ENCODE peak calls at places on chromosome 6, in seven cellular contexts. D, G, N, Q, H, R and X are unnamed samples.

GRCh38 chr6:77650098-77650663 is 2.7 kb upstream of the MEI4 start:
- DNase-seq in Q (peak), N (no peak), D (no peak), R (peak), H (peak), G (peak), X (peak)

GRCh38 chr6:166619912-166620311 is 7.1 kb downstream of the RPS6KA2 start:
- DNase-seq in H (no peak), G (peak), R (no peak), D (no peak), N (no peak), Q (no peak), X (no peak)

GRCh38 chr6:149840345-149841075 is 23.6 kb downstream of the LRP11 start:
- DNase-seq in N (peak), G (peak), H (peak), D (peak), R (peak), Q (peak), X (peak)

GRCh38 chr6:25473447-25473846 is 178.6 kb upstream of the SCGN start:
- DNase-seq in N (no peak), H (no peak), R (no peak), Q (no peak), D (no peak), G (no peak), X (no peak)

GRCh38 chr6:49606696-49607390 is 29.8 kb downstream of the RHAG start:
- DNase-seq in G (no peak), N (no peak), H (no peak), Q (no peak), R (peak), D (peak), X (peak)

GRCh38 chr6:113707194-113707593 is 150.0 kb upstream of the MARCKS start:
- DNase-seq in D (no peak), Q (no peak), R (no peak), G (no peak), N (no peak), H (no peak), X (no peak)

GRCh38 chr6:71471718-71472117 is 183.1 kb downstream of the OGFRL1 start:
- DNase-seq in N (no peak), G (no peak), H (no peak), R (no peak), Q (no peak), D (no peak), X (no peak)

GRCh38 chr6:52512199-52512598 is 64.7 kb downstream of the TRAM2 start:
- DNase-seq in H (peak), G (peak), R (no peak), Q (no peak), D (peak), N (no peak), X (no peak)

GRCh38 chr6:154891901-154892300 is 103.2 kb upstream of the TIAM2 start:
- DNase-seq in R (no peak), H (no peak), D (no peak), Q (no peak), N (no peak), G (no peak), X (no peak)

GRCh38 chr6:37643851-37644672 is 53.6 kb downstream of the MDGA1 start:
- DNase-seq in H (no peak), R (no peak), D (no peak), N (peak), Q (no peak), G (no peak), X (no peak)

GRCh38 chr6:53148684-53149083 is at the start of gene GCM1:
- DNase-seq in R (no peak), Q (no peak), N (no peak), H (no peak), D (no peak), G (no peak), X (no peak)

GRCh38 chr6:11212625-11213024 is 19.8 kb downstream of the NEDD9 start:
- DNase-seq in Q (no peak), H (no peak), N (no peak), D (no peak), G (peak), R (no peak), X (no peak)
- H3K27ac ChIP-seq in Q (peak), H (peak), N (no peak), D (no peak), G (peak), R (no peak), X (no peak)

GRCh38 chr6:42448906-42449659 is 2.6 kb downstream of the TRERF1 start:
- DNase-seq in H (no peak), R (no peak), N (no peak), Q (no peak), G (no peak), D (no peak), X (no peak)

GRCh38 chr6:42450314-42451145 is 1.2 kb downstream of the TRERF1 start:
- DNase-seq in D (no peak), R (no peak), G (peak), N (no peak), Q (no peak), H (no peak), X (no peak)

GRCh38 chr6:42446370-42446769 is 5.4 kb downstream of the TRERF1 start:
- DNase-seq in N (no peak), H (no peak), Q (no peak), D (no peak), G (no peak), R (no peak), X (no peak)

GRCh38 chr6:42449917-42450313 is 1.8 kb downstream of the TRERF1 start:
- DNase-seq in D (no peak), G (no peak), Q (no peak), N (no peak), H (no peak), R (no peak), X (no peak)

GRCh38 chr6:42448391-42448790 is 3.3 kb downstream of the TRERF1 start:
- DNase-seq in N (no peak), Q (no peak), R (no peak), D (no peak), G (no peak), H (no peak), X (no peak)
- H3K27ac ChIP-seq in N (no peak), Q (no peak), R (peak), D (no peak), G (peak), H (no peak), X (no peak)

GRCh38 chr6:134689177-134689576 is 260.7 kb downstream of the ALDH8A1 start:
- DNase-seq in R (no peak), N (no peak), Q (peak), H (no peak), G (no peak), D (no peak), X (no peak)

GRCh38 chr6:134692008-134692407 is 257.9 kb downstream of the ALDH8A1 start:
- DNase-seq in G (no peak), H (no peak), R (no peak), Q (no peak), N (no peak), D (no peak), X (no peak)

GRCh38 chr6:134691180-134691579 is 258.7 kb downstream of the ALDH8A1 start:
- DNase-seq in Q (no peak), R (no peak), N (no peak), G (no peak), D (no peak), H (no peak), X (no peak)

GRCh38 chr6:134686071-134686470 is 263.8 kb downstream of the ALDH8A1 start:
- DNase-seq in G (no peak), N (no peak), H (no peak), R (no peak), D (no peak), Q (no peak), X (no peak)

DNA sequence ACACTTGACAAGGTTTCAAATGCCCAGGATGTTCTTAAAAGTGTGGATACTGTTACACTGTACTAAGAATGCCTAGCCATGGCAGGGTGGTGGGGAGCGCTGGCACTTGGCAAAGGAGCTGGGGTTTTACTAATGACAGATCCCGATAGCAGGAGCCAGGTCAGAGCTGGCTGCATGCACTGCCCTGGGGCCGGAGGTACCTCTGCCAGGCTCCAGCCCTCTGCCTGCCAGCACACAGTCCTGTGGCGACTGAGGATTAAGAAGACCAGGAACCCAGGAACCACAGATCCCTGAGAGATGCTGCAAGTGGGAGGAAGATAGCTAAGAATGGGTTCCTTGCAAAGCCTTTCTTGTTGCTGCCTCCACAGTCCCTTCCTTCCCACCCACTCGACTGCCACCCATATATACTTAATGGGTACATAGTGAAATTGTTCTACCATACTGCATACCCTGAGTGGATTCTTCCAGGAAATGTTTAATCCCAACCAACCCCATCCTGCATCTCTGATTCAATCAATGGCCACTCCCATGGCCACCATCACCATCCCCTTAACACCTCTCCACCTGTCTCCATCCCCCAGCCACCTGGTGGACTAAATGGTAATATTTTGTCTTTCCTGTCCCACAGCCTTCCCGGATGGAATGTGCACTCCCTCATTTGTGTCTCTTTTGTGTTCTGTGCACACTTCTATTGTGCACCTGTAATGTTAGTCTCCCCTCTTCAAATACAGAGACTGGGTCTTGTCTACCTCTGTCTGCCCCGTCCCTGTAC is 260.0 kb downstream of the ALDH8A1 start:
- DNase-seq in R (no peak), Q (no peak), H (peak), G (no peak), D (no peak), N (no peak), X (no peak)
- H3K27ac ChIP-seq in R (no peak), Q (peak), H (peak), G (no peak), D (no peak), N (no peak), X (peak)

GRCh38 chr6:41939091-41939847 is 2.3 kb downstream of the CCND3 start:
- DNase-seq in N (no peak), R (no peak), G (peak), D (no peak), H (peak), Q (no peak), X (no peak)
- H3K27ac ChIP-seq in N (peak), R (peak), G (peak), D (no peak), H (peak), Q (peak), X (peak)

DNA sequence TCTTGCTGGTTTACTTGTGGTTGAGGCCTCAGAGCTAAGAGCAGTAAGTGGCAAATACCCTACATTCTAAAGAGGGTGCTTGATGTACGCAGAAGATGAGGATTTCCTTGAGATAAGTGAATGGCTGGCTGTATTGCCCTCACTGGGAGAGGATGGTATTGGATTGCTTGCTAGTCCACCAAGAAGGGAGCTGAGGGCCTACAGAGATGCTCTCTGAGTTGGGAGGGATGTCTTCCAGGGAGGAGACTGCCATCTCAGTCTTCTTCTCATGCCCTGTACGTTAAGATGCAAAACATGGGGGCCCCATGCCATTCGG is 669.1 kb downstream of the UTRN start:
- DNase-seq in D (no peak), Q (no peak), R (no peak), N (no peak), G (no peak), H (no peak), X (no peak)
- H3K27ac ChIP-seq in D (no peak), Q (no peak), R (no peak), N (no peak), G (no peak), H (no peak), X (no peak)

GRCh38 chr6:111361648-111362047 is 121.4 kb downstream of the REV3L start:
- DNase-seq in R (peak), D (peak), G (no peak), H (no peak), N (no peak), Q (no peak), X (peak)
- H3K27ac ChIP-seq in R (no peak), D (no peak), G (no peak), H (no peak), N (no peak), Q (no peak), X (no peak)

GRCh38 chr6:41122373-41122772 is 31.8 kb downstream of the TREML1 start:
- DNase-seq in D (no peak), Q (no peak), G (no peak), R (no peak), H (no peak), N (no peak), X (no peak)
- H3K27ac ChIP-seq in D (no peak), Q (no peak), G (no peak), R (no peak), H (no peak), N (no peak), X (no peak)